ENCODE peak calls at places on chromosomes 3 and 15, in seven cellular contexts. One of them, this sample, is unnamed.

GRCh38 chr15:31359722-31360111 is 33.1 kb downstream of the KLF13 start:
- DNase-seq in RCC 7860: no peak
- DNase-seq in mucosa of descending colon: peak; percentile 57
- DNase-seq in stimulated activated naive B cell treated with anti-CD40 and anti-IgM and Interleukin-4, amounts not matched to agents 10 μg/mL and 1 μg/mL and 100 μg/mL, for 72 hours: no peak
- DNase-seq in stimulated activated CD4-positive, alpha-beta T cell treated with anti-CD3 and anti-CD28 coated beads, TNF-alpha, amount 100 ng/mL, for 24 hours: no peak
- DNase-seq in AG08395: no peak
- DNase-seq in cerebellar cortex: no peak
- DNase-seq in this sample: no peak

GRCh38 chr15:64571857-64572291 is 111.5 kb downstream of the ZNF609 start:
- DNase-seq in RCC 7860: no peak
- DNase-seq in mucosa of descending colon: no peak
- DNase-seq in stimulated activated naive B cell treated with anti-CD40 and anti-IgM and Interleukin-4, amounts not matched to agents 10 μg/mL and 1 μg/mL and 100 μg/mL, for 72 hours: peak; percentile 36
- DNase-seq in stimulated activated CD4-positive, alpha-beta T cell treated with anti-CD3 and anti-CD28 coated beads, TNF-alpha, amount 100 ng/mL, for 24 hours: no peak
- DNase-seq in AG08395: no peak
- DNase-seq in cerebellar cortex: no peak
- DNase-seq in this sample: no peak

GRCh38 chr3:72663429-72663828 is 184.8 kb downstream of the SHQ1 start:
- DNase-seq in RCC 7860: no peak
- DNase-seq in mucosa of descending colon: no peak
- DNase-seq in stimulated activated naive B cell treated with anti-CD40 and anti-IgM and Interleukin-4, amounts not matched to agents 10 μg/mL and 1 μg/mL and 100 μg/mL, for 72 hours: no peak
- DNase-seq in stimulated activated CD4-positive, alpha-beta T cell treated with anti-CD3 and anti-CD28 coated beads, TNF-alpha, amount 100 ng/mL, for 24 hours: no peak
- DNase-seq in AG08395: peak; percentile 57
- DNase-seq in cerebellar cortex: no peak
- DNase-seq in this sample: no peak

GRCh38 chr15:36912311-36912712 is 188.0 kb downstream of the MEIS2 start:
- DNase-seq in RCC 7860: no peak
- DNase-seq in mucosa of descending colon: no peak
- DNase-seq in stimulated activated naive B cell treated with anti-CD40 and anti-IgM and Interleukin-4, amounts not matched to agents 10 μg/mL and 1 μg/mL and 100 μg/mL, for 72 hours: no peak
- DNase-seq in stimulated activated CD4-positive, alpha-beta T cell treated with anti-CD3 and anti-CD28 coated beads, TNF-alpha, amount 100 ng/mL, for 24 hours: no peak
- DNase-seq in AG08395: no peak
- DNase-seq in cerebellar cortex: no peak
- DNase-seq in this sample: no peak

GRCh38 chr15:73021139-73021621 is 31.1 kb upstream of the NEO1 start:
- DNase-seq in RCC 7860: no peak
- DNase-seq in mucosa of descending colon: no peak
- DNase-seq in stimulated activated naive B cell treated with anti-CD40 and anti-IgM and Interleukin-4, amounts not matched to agents 10 μg/mL and 1 μg/mL and 100 μg/mL, for 72 hours: no peak
- DNase-seq in stimulated activated CD4-positive, alpha-beta T cell treated with anti-CD3 and anti-CD28 coated beads, TNF-alpha, amount 100 ng/mL, for 24 hours: no peak
- DNase-seq in AG08395: no peak
- DNase-seq in cerebellar cortex: no peak
- DNase-seq in this sample: no peak

GRCh38 chr3:19139863-19140262 is 8.4 kb upstream of the KCNH8 start:
- DNase-seq in RCC 7860: no peak
- DNase-seq in mucosa of descending colon: no peak
- DNase-seq in stimulated activated naive B cell treated with anti-CD40 and anti-IgM and Interleukin-4, amounts not matched to agents 10 μg/mL and 1 μg/mL and 100 μg/mL, for 72 hours: no peak
- DNase-seq in stimulated activated CD4-positive, alpha-beta T cell treated with anti-CD3 and anti-CD28 coated beads, TNF-alpha, amount 100 ng/mL, for 24 hours: no peak
- DNase-seq in AG08395: no peak
- DNase-seq in cerebellar cortex: no peak
- DNase-seq in this sample: no peak

GRCh38 chr3:185661772-185662171 is 75.7 kb downstream of the SENP2 start:
- DNase-seq in RCC 7860: no peak
- DNase-seq in mucosa of descending colon: no peak
- DNase-seq in stimulated activated naive B cell treated with anti-CD40 and anti-IgM and Interleukin-4, amounts not matched to agents 10 μg/mL and 1 μg/mL and 100 μg/mL, for 72 hours: no peak
- DNase-seq in stimulated activated CD4-positive, alpha-beta T cell treated with anti-CD3 and anti-CD28 coated beads, TNF-alpha, amount 100 ng/mL, for 24 hours: no peak
- DNase-seq in AG08395: no peak
- DNase-seq in cerebellar cortex: no peak
- DNase-seq in this sample: no peak

GRCh38 chr3:196537319-196537984 is 22.3 kb upstream of the SMCO1 start:
- DNase-seq in RCC 7860: no peak
- DNase-seq in mucosa of descending colon: peak; percentile 37
- DNase-seq in stimulated activated naive B cell treated with anti-CD40 and anti-IgM and Interleukin-4, amounts not matched to agents 10 μg/mL and 1 μg/mL and 100 μg/mL, for 72 hours: no peak
- DNase-seq in stimulated activated CD4-positive, alpha-beta T cell treated with anti-CD3 and anti-CD28 coated beads, TNF-alpha, amount 100 ng/mL, for 24 hours: peak; percentile 59
- DNase-seq in AG08395: peak; percentile 21
- DNase-seq in cerebellar cortex: peak; percentile 17
- DNase-seq in this sample: peak; percentile 5

GRCh38 chr3:195010551-195011100 is 260.3 kb downstream of the XXYLT1 start:
- DNase-seq in RCC 7860: no peak
- DNase-seq in mucosa of descending colon: no peak
- DNase-seq in stimulated activated naive B cell treated with anti-CD40 and anti-IgM and Interleukin-4, amounts not matched to agents 10 μg/mL and 1 μg/mL and 100 μg/mL, for 72 hours: no peak
- DNase-seq in stimulated activated CD4-positive, alpha-beta T cell treated with anti-CD3 and anti-CD28 coated beads, TNF-alpha, amount 100 ng/mL, for 24 hours: no peak
- DNase-seq in AG08395: no peak
- DNase-seq in cerebellar cortex: no peak
- DNase-seq in this sample: no peak

GRCh38 chr15:55703873-55704285 is 39.1 kb downstream of the PRTG start:
- DNase-seq in RCC 7860: peak; percentile 27
- DNase-seq in mucosa of descending colon: no peak
- DNase-seq in stimulated activated naive B cell treated with anti-CD40 and anti-IgM and Interleukin-4, amounts not matched to agents 10 μg/mL and 1 μg/mL and 100 μg/mL, for 72 hours: no peak
- DNase-seq in stimulated activated CD4-positive, alpha-beta T cell treated with anti-CD3 and anti-CD28 coated beads, TNF-alpha, amount 100 ng/mL, for 24 hours: no peak
- DNase-seq in AG08395: peak; percentile 6
- DNase-seq in cerebellar cortex: no peak
- DNase-seq in this sample: no peak

GRCh38 chr3:11818033-11818432 is 28.7 kb downstream of the TAMM41 start:
- DNase-seq in RCC 7860: no peak
- DNase-seq in mucosa of descending colon: no peak
- DNase-seq in stimulated activated naive B cell treated with anti-CD40 and anti-IgM and Interleukin-4, amounts not matched to agents 10 μg/mL and 1 μg/mL and 100 μg/mL, for 72 hours: no peak
- DNase-seq in stimulated activated CD4-positive, alpha-beta T cell treated with anti-CD3 and anti-CD28 coated beads, TNF-alpha, amount 100 ng/mL, for 24 hours: no peak
- DNase-seq in AG08395: no peak
- DNase-seq in cerebellar cortex: no peak
- DNase-seq in this sample: no peak

GRCh38 chr15:43346305-43346704 is 15.9 kb upstream of the LCMT2 start:
- DNase-seq in RCC 7860: no peak
- DNase-seq in mucosa of descending colon: no peak
- DNase-seq in stimulated activated naive B cell treated with anti-CD40 and anti-IgM and Interleukin-4, amounts not matched to agents 10 μg/mL and 1 μg/mL and 100 μg/mL, for 72 hours: no peak
- DNase-seq in stimulated activated CD4-positive, alpha-beta T cell treated with anti-CD3 and anti-CD28 coated beads, TNF-alpha, amount 100 ng/mL, for 24 hours: no peak
- DNase-seq in AG08395: no peak
- DNase-seq in cerebellar cortex: peak; percentile 37
- DNase-seq in this sample: no peak

GRCh38 chr15:63041982-63042878 is at the start of gene TPM1:
- DNase-seq in RCC 7860: peak; percentile 91
- DNase-seq in mucosa of descending colon: peak; percentile 92
- DNase-seq in stimulated activated naive B cell treated with anti-CD40 and anti-IgM and Interleukin-4, amounts not matched to agents 10 μg/mL and 1 μg/mL and 100 μg/mL, for 72 hours: no peak
- DNase-seq in stimulated activated CD4-positive, alpha-beta T cell treated with anti-CD3 and anti-CD28 coated beads, TNF-alpha, amount 100 ng/mL, for 24 hours: peak; percentile 11
- DNase-seq in AG08395: peak; percentile 93
- DNase-seq in cerebellar cortex: peak; percentile 70
- DNase-seq in this sample: no peak

GRCh38 chr3:40745381-40746106 is 220.8 kb downstream of the ZNF621 start:
- DNase-seq in RCC 7860: no peak
- DNase-seq in mucosa of descending colon: no peak
- DNase-seq in stimulated activated naive B cell treated with anti-CD40 and anti-IgM and Interleukin-4, amounts not matched to agents 10 μg/mL and 1 μg/mL and 100 μg/mL, for 72 hours: no peak
- DNase-seq in stimulated activated CD4-positive, alpha-beta T cell treated with anti-CD3 and anti-CD28 coated beads, TNF-alpha, amount 100 ng/mL, for 24 hours: no peak
- DNase-seq in AG08395: no peak
- DNase-seq in cerebellar cortex: no peak
- DNase-seq in this sample: no peak

GRCh38 chr15:35686347-35686746 is 140.4 kb upstream of the DPH6 start:
- DNase-seq in RCC 7860: no peak
- DNase-seq in mucosa of descending colon: no peak
- DNase-seq in stimulated activated naive B cell treated with anti-CD40 and anti-IgM and Interleukin-4, amounts not matched to agents 10 μg/mL and 1 μg/mL and 100 μg/mL, for 72 hours: no peak
- DNase-seq in stimulated activated CD4-positive, alpha-beta T cell treated with anti-CD3 and anti-CD28 coated beads, TNF-alpha, amount 100 ng/mL, for 24 hours: no peak
- DNase-seq in AG08395: no peak
- DNase-seq in cerebellar cortex: no peak
- DNase-seq in this sample: no peak

GRCh38 chr3:28308196-28308595 is 40.3 kb upstream of the ZCWPW2 start:
- DNase-seq in RCC 7860: no peak
- DNase-seq in mucosa of descending colon: no peak
- DNase-seq in stimulated activated naive B cell treated with anti-CD40 and anti-IgM and Interleukin-4, amounts not matched to agents 10 μg/mL and 1 μg/mL and 100 μg/mL, for 72 hours: no peak
- DNase-seq in stimulated activated CD4-positive, alpha-beta T cell treated with anti-CD3 and anti-CD28 coated beads, TNF-alpha, amount 100 ng/mL, for 24 hours: no peak
- DNase-seq in AG08395: no peak
- DNase-seq in cerebellar cortex: no peak
- DNase-seq in this sample: no peak

GRCh38 chr3:42020681-42021307 is 58.9 kb upstream of the ULK4 start:
- DNase-seq in RCC 7860: peak; percentile 60
- DNase-seq in mucosa of descending colon: no peak
- DNase-seq in stimulated activated naive B cell treated with anti-CD40 and anti-IgM and Interleukin-4, amounts not matched to agents 10 μg/mL and 1 μg/mL and 100 μg/mL, for 72 hours: no peak
- DNase-seq in stimulated activated CD4-positive, alpha-beta T cell treated with anti-CD3 and anti-CD28 coated beads, TNF-alpha, amount 100 ng/mL, for 24 hours: no peak
- DNase-seq in AG08395: peak; percentile 70
- DNase-seq in cerebellar cortex: no peak
- DNase-seq in this sample: no peak

GRCh38 chr15:55907797-55908196 is 85.6 kb downstream of the NEDD4 start:
- DNase-seq in RCC 7860: peak; percentile 99
- DNase-seq in mucosa of descending colon: no peak
- DNase-seq in stimulated activated naive B cell treated with anti-CD40 and anti-IgM and Interleukin-4, amounts not matched to agents 10 μg/mL and 1 μg/mL and 100 μg/mL, for 72 hours: no peak
- DNase-seq in stimulated activated CD4-positive, alpha-beta T cell treated with anti-CD3 and anti-CD28 coated beads, TNF-alpha, amount 100 ng/mL, for 24 hours: no peak
- DNase-seq in AG08395: peak; percentile 88
- DNase-seq in cerebellar cortex: no peak
- DNase-seq in this sample: no peak

GRCh38 chr3:175150812-175151411 is 291.8 kb downstream of the NAALADL2 start:
- DNase-seq in RCC 7860: no peak
- DNase-seq in mucosa of descending colon: no peak
- DNase-seq in stimulated activated naive B cell treated with anti-CD40 and anti-IgM and Interleukin-4, amounts not matched to agents 10 μg/mL and 1 μg/mL and 100 μg/mL, for 72 hours: no peak
- DNase-seq in stimulated activated CD4-positive, alpha-beta T cell treated with anti-CD3 and anti-CD28 coated beads, TNF-alpha, amount 100 ng/mL, for 24 hours: no peak
- DNase-seq in AG08395: no peak
- DNase-seq in cerebellar cortex: no peak
- DNase-seq in this sample: no peak

GRCh38 chr3:89332311-89333159 is 225.1 kb downstream of the EPHA3 start:
- DNase-seq in RCC 7860: no peak
- DNase-seq in mucosa of descending colon: no peak
- DNase-seq in stimulated activated naive B cell treated with anti-CD40 and anti-IgM and Interleukin-4, amounts not matched to agents 10 μg/mL and 1 μg/mL and 100 μg/mL, for 72 hours: no peak
- DNase-seq in stimulated activated CD4-positive, alpha-beta T cell treated with anti-CD3 and anti-CD28 coated beads, TNF-alpha, amount 100 ng/mL, for 24 hours: no peak
- DNase-seq in AG08395: no peak
- DNase-seq in cerebellar cortex: no peak
- DNase-seq in this sample: no peak

GRCh38 chr15:42914728-42915497 is 5.7 kb downstream of the TTBK2 start:
- DNase-seq in RCC 7860: peak; percentile 21
- DNase-seq in mucosa of descending colon: no peak
- DNase-seq in stimulated activated naive B cell treated with anti-CD40 and anti-IgM and Interleukin-4, amounts not matched to agents 10 μg/mL and 1 μg/mL and 100 μg/mL, for 72 hours: no peak
- DNase-seq in stimulated activated CD4-positive, alpha-beta T cell treated with anti-CD3 and anti-CD28 coated beads, TNF-alpha, amount 100 ng/mL, for 24 hours: no peak
- DNase-seq in AG08395: no peak
- DNase-seq in cerebellar cortex: no peak
- DNase-seq in this sample: no peak

GRCh38 chr15:29072444-29072843 is 186.7 kb downstream of the APBA2 start:
- DNase-seq in RCC 7860: no peak
- DNase-seq in mucosa of descending colon: no peak
- DNase-seq in stimulated activated naive B cell treated with anti-CD40 and anti-IgM and Interleukin-4, amounts not matched to agents 10 μg/mL and 1 μg/mL and 100 μg/mL, for 72 hours: no peak
- DNase-seq in stimulated activated CD4-positive, alpha-beta T cell treated with anti-CD3 and anti-CD28 coated beads, TNF-alpha, amount 100 ng/mL, for 24 hours: no peak
- DNase-seq in AG08395: no peak
- DNase-seq in cerebellar cortex: no peak
- DNase-seq in this sample: no peak

GRCh38 chr15:99718421-99718820 is 14.8 kb downstream of the LYSMD4 start:
- DNase-seq in RCC 7860: no peak
- DNase-seq in mucosa of descending colon: no peak
- DNase-seq in stimulated activated naive B cell treated with anti-CD40 and anti-IgM and Interleukin-4, amounts not matched to agents 10 μg/mL and 1 μg/mL and 100 μg/mL, for 72 hours: no peak
- DNase-seq in stimulated activated CD4-positive, alpha-beta T cell treated with anti-CD3 and anti-CD28 coated beads, TNF-alpha, amount 100 ng/mL, for 24 hours: no peak
- DNase-seq in AG08395: no peak
- DNase-seq in cerebellar cortex: no peak
- DNase-seq in this sample: no peak